ENCODE peak calls at places on chromosomes 2 and 18, in eight cellular contexts. N, O, Q, A, Z, F, P and R are unnamed samples.

GRCh38 chr2:162520959-162521358 is 177.0 kb downstream of the GCA start:
- DNase-seq in P (no peak), F (no peak), Z (no peak), N (no peak), A (no peak), O (no peak), Q (no peak), R (no peak)

GRCh38 chr18:8657050-8657820 is 48.0 kb downstream of the RAB12 start:
- DNase-seq in Z (no peak), Q (no peak), F (no peak), N (no peak), P (no peak), A (no peak), O (no peak), R (no peak)

GRCh38 chr2:39725401-39725800 is 53.7 kb downstream of the THUMPD2 start:
- DNase-seq in Z (no peak), N (peak; percentile 54), P (no peak), F (peak; percentile 50), O (no peak), A (no peak), Q (no peak), R (peak; percentile 58)

GRCh38 chr2:53519925-53520629 is 247.5 kb upstream of the CHAC2 start:
- DNase-seq in P (no peak), F (no peak), A (peak; percentile 21), Z (no peak), O (peak; percentile 36), Q (no peak), N (no peak), R (no peak)

GRCh38 chr2:71607490-71607889 is 154.1 kb downstream of the DYSF start:
- DNase-seq in Z (no peak), O (peak; percentile 3), P (no peak), N (no peak), Q (no peak), A (no peak), F (no peak), R (no peak)

GRCh38 chr18:48393170-48393569 is 16.0 kb downstream of the ZBTB7C start:
- DNase-seq in Q (no peak), P (no peak), F (no peak), Z (no peak), A (no peak), N (no peak), O (no peak), R (no peak)

GRCh38 chr2:225064928-225065327 is 22.7 kb upstream of the DOCK10 start:
- DNase-seq in F (no peak), A (no peak), Q (no peak), Z (no peak), P (no peak), O (no peak), N (no peak), R (no peak)

GRCh38 chr18:79488311-79489047 is 92.7 kb downstream of the NFATC1 start:
- DNase-seq in N (no peak), Z (no peak), Q (no peak), O (no peak), F (no peak), A (no peak), P (no peak), R (no peak)

GRCh38 chr2:14273650-14274049 is 358.9 kb upstream of the LRATD1 start:
- DNase-seq in F (no peak), A (no peak), Q (no peak), Z (no peak), O (no peak), N (no peak), P (no peak), R (no peak)

GRCh38 chr2:217223222-217223930 is 363.5 kb upstream of the TNP1 start:
- DNase-seq in Z (peak; percentile 98), F (peak; percentile 92), O (no peak), N (peak; percentile 86), A (peak; percentile 99), Q (no peak), P (no peak), R (peak; percentile 91)

GRCh38 chr2:151886235-151886634 is 58.0 kb upstream of the ARL5A start:
- DNase-seq in N (no peak), Q (no peak), O (no peak), P (no peak), F (peak; percentile 49), A (no peak), Z (no peak), R (no peak)

GRCh38 chr2:233121856-233122255 is 61.7 kb downstream of the INPP5D start:
- DNase-seq in O (no peak), P (no peak), Z (no peak), N (no peak), A (no peak), Q (no peak), F (no peak), R (no peak)

GRCh38 chr2:37415128-37415817 is 70.8 kb downstream of the QPCT start:
- DNase-seq in Q (no peak), O (no peak), Z (peak; percentile 66), F (peak; percentile 44), A (peak; percentile 54), N (peak; percentile 36), P (no peak), R (peak; percentile 34)

GRCh38 chr18:3051718-3052410 is 38.9 kb upstream of the LPIN2 start:
- DNase-seq in P (peak; percentile 44), N (no peak), Z (no peak), F (no peak), A (no peak), O (peak; percentile 53), Q (peak; percentile 71), R (no peak)

GRCh38 chr2:57806449-57806968 is 240.1 kb upstream of the VRK2 start:
- DNase-seq in P (no peak), A (no peak), O (no peak), Z (no peak), Q (no peak), N (no peak), F (no peak), R (no peak)

GRCh38 chr2:31318360-31319336 is 84.7 kb downstream of the EHD3 start:
- DNase-seq in N (peak; percentile 88), F (no peak), P (no peak), A (peak; percentile 86), O (no peak), Q (peak; percentile 22), Z (peak; percentile 94), R (peak; percentile 82)

GRCh38 chr2:130790808-130791616 is 35.7 kb downstream of the AMER3 start:
- DNase-seq in P (no peak), Q (no peak), Z (no peak), A (no peak), N (no peak), F (no peak), O (no peak), R (no peak)

GRCh38 chr18:73679941-73680700 is 467.5 kb downstream of the FBXO15 start:
- DNase-seq in Z (no peak), N (no peak), O (no peak), A (peak; percentile 50), Q (no peak), P (no peak), F (peak; percentile 85), R (no peak)

GRCh38 chr2:68907232-68907922 is 36.2 kb upstream of the BMP10 start:
- DNase-seq in Z (no peak), O (no peak), Q (no peak), A (no peak), F (peak; percentile 56), P (no peak), N (no peak), R (no peak)

GRCh38 chr2:23381498-23381897 is 3.5 kb upstream of the KLHL29 start:
- DNase-seq in A (no peak), P (no peak), N (no peak), F (peak; percentile 8), O (no peak), Q (no peak), Z (no peak), R (no peak)
- H3K27me3 ChIP-seq in A (no peaks in the 10 kb centered on the region), P (no peaks in the 10 kb centered on the region), N (no peaks in the 10 kb centered on the region), F (peaks cover 7% of the 10 kb centered on the region), O (no peaks in the 10 kb centered on the region), Q (peaks cover 4% of the 10 kb centered on the region), Z (no peaks in the 10 kb centered on the region), R (peaks cover 12% of the 10 kb centered on the region)

DNA sequence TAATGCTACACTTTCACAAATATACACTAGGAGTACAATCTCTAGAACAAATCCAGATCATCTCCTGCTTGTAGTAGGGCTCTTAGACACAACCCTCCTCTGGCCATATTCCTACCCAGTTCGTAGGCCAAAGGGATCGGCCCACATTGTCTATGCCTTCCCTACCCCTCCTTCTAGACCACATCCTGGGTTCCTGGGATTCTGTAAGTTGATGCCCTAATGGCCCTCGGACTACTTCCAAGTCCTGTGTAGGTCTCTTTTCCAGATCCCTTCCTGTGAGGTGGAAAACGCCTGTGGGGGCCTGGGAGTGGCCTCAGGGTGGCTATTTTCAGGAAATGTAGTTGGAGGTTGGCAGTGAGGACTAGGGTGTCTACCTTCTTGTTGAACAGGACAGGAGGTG is 289.7 kb downstream of the ZNF385B start:
- DNase-seq in N (no peak), Q (no peak), F (no peak), A (no peak), P (no peak), O (no peak), Z (no peak), R (no peak)
- H3K27ac ChIP-seq in N (no peak overlapping the region), Q (no peak overlapping the region), F (no peak overlapping the region), A (no peak overlapping the region), P (no peak overlapping the region), O (no peak overlapping the region), Z (no peak overlapping the region), R (no peak overlapping the region)

DNA sequence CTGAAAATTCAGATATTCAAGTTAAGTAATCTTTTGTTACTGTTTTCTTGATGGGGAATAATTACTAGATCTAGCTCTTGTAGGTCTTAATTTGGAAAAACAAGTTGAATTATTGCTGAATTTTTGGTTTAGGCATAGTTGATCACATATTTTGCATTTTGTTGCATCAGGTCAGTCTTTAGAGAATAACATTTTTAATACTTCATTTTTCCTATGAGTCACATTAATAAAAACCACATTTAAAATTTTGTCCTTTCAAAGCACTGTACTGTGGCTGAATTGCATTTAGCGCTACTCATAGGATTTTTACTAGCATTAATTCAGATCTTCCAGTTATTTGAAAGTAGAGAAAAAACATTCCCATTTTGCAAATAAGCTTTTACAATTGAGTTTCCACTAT is 23.2 kb downstream of the MAP4K4 start:
- DNase-seq in O (no peak), A (no peak), N (peak; percentile 56), F (no peak), Z (peak; percentile 30), Q (no peak), P (no peak), R (no peak)
- H3K4me1 ChIP-seq in O (no peaks in the 10 kb centered on the region), A (peaks cover 21% of the 10 kb centered on the region), N (peaks cover 48% of the 10 kb centered on the region), F (peaks cover 23% of the 10 kb centered on the region), Z (peaks cover 25% of the 10 kb centered on the region), Q (no peaks in the 10 kb centered on the region), P (peaks cover 62% of the 10 kb centered on the region), R (peaks cover 27% of the 10 kb centered on the region)

GRCh38 chr2:26581266-26581990 is 59.7 kb downstream of the CIB4 start:
- DNase-seq in Z (no peak), P (no peak), N (no peak), Q (no peak), A (no peak), F (no peak), O (no peak), R (no peak)

GRCh38 chr2:26581991-26582842 is 58.9 kb downstream of the CIB4 start:
- DNase-seq in O (no peak), N (no peak), F (no peak), Z (no peak), A (no peak), P (no peak), Q (no peak), R (no peak)

GRCh38 chr2:26580151-26580550 is 61.0 kb downstream of the CIB4 start:
- DNase-seq in Q (no peak), F (no peak), P (no peak), Z (no peak), A (no peak), O (no peak), N (no peak), R (no peak)

GRCh38 chr2:26579723-26580040 is 61.5 kb downstream of the CIB4 start:
- DNase-seq in P (no peak), F (no peak), N (no peak), A (no peak), Q (no peak), O (no peak), Z (no peak), R (no peak)

GRCh38 chr2:26580751-26581150 is 60.4 kb downstream of the CIB4 start:
- DNase-seq in Z (no peak), O (no peak), A (no peak), F (no peak), P (no peak), Q (no peak), N (no peak), R (no peak)
- H3K27me3 ChIP-seq in Z (peaks cover 20% of the 10 kb centered on the region), O (no peaks in the 10 kb centered on the region), A (peaks cover 70% of the 10 kb centered on the region), F (peaks cover 71% of the 10 kb centered on the region), P (no peaks in the 10 kb centered on the region), Q (no peaks in the 10 kb centered on the region), N (peaks cover 59% of the 10 kb centered on the region), R (peaks cover 37% of the 10 kb centered on the region)